ENCODE peak calls at places on chromosomes 16 and 17, in ten cellular contexts. D, R, Y, E, U, M, O, P, Z and J are unnamed samples. For H3K9me3, the result is how much of the 10 kb centered on the place peaks cover.

GRCh38 chr16:72246423-72246822 is 74.5 kb upstream of the PMFBP1 start:
- DNase-seq in D (no peak), R (no peak), Y (no peak), E (no peak), U (no peak), M (peak), O (no peak), P (no peak), Z (no peak), J (no peak)

GRCh38 chr17:64020068-64020766 is at the start of gene ICAM2:
- DNase-seq in D (peak), R (peak), Y (no peak), E (peak), U (no peak), M (peak), O (no peak), P (peak), Z (no peak), J (peak)

GRCh38 chr17:8673621-8674020 is 43.1 kb upstream of the MYH10 start:
- DNase-seq in D (no peak), R (peak), Y (no peak), E (peak), U (peak), M (no peak), O (no peak), P (no peak), Z (no peak), J (no peak)

GRCh38 chr17:19404264-19404663 is 6.8 kb upstream of the RNF112 start:
- DNase-seq in D (no peak), R (no peak), Y (no peak), E (no peak), U (no peak), M (no peak), O (no peak), P (no peak), Z (no peak), J (no peak)

GRCh38 chr16:3810818-3811217 is 69.7 kb downstream of the CREBBP start:
- DNase-seq in D (no peak), R (no peak), Y (no peak), E (no peak), U (no peak), M (no peak), O (peak), P (no peak), Z (no peak), J (no peak)

GRCh38 chr17:57215317-57215716 is 41.0 kb upstream of the MSI2 start:
- DNase-seq in D (peak), R (peak), Y (no peak), E (peak), U (no peak), M (no peak), O (no peak), P (no peak), Z (no peak), J (no peak)

GRCh38 chr17:39781028-39781800 is 43.5 kb downstream of the GRB7 start:
- DNase-seq in D (no peak), R (no peak), Y (no peak), E (no peak), U (no peak), M (peak), O (no peak), P (no peak), Z (no peak), J (no peak)

GRCh38 chr17:42623732-42624596 is 14.5 kb downstream of the TUBG1 start:
- DNase-seq in D (peak), R (no peak), Y (no peak), E (no peak), U (no peak), M (no peak), O (no peak), P (no peak), Z (no peak), J (no peak)

GRCh38 chr17:48207776-48208175 is 100.2 kb downstream of the SNX11 start:
- DNase-seq in D (no peak), R (no peak), Y (no peak), E (no peak), U (no peak), M (no peak), O (no peak), P (no peak), Z (no peak), J (no peak)

GRCh38 chr16:86554917-86555762 is at the start of gene MTHFSD:
- DNase-seq in D (peak), R (peak), Y (peak), E (peak), U (peak), M (peak), O (peak), P (peak), Z (peak), J (peak)

GRCh38 chr16:72406390-72406789 is 234.4 kb upstream of the PMFBP1 start:
- DNase-seq in D (no peak), R (no peak), Y (no peak), E (no peak), U (no peak), M (no peak), O (no peak), P (no peak), Z (no peak), J (no peak)

GRCh38 chr17:80705988-80706387 is 161.3 kb downstream of the RPTOR start:
- DNase-seq in D (no peak), R (no peak), Y (no peak), E (no peak), U (no peak), M (no peak), O (no peak), P (no peak), Z (no peak), J (no peak)

GRCh38 chr17:44546711-44547606 is 10.3 kb upstream of the FZD2 start:
- DNase-seq in D (no peak), R (no peak), Y (no peak), E (no peak), U (no peak), M (no peak), O (no peak), P (no peak), Z (no peak), J (no peak)

GRCh38 chr16:65989861-65990260 is 376.6 kb upstream of the CDH5 start:
- DNase-seq in D (no peak), R (peak), Y (no peak), E (no peak), U (peak), M (no peak), O (no peak), P (no peak), Z (no peak), J (no peak)

GRCh38 chr17:78998311-78999055 is 11.1 kb downstream of the CANT1 start:
- DNase-seq in D (peak), R (peak), Y (peak), E (peak), U (peak), M (no peak), O (no peak), P (no peak), Z (no peak), J (no peak)

GRCh38 chr17:34672176-34672785 is 92.9 kb downstream of the TMEM132E start:
- DNase-seq in D (no peak), R (no peak), Y (no peak), E (no peak), U (no peak), M (no peak), O (no peak), P (no peak), Z (no peak), J (no peak)

DNA sequence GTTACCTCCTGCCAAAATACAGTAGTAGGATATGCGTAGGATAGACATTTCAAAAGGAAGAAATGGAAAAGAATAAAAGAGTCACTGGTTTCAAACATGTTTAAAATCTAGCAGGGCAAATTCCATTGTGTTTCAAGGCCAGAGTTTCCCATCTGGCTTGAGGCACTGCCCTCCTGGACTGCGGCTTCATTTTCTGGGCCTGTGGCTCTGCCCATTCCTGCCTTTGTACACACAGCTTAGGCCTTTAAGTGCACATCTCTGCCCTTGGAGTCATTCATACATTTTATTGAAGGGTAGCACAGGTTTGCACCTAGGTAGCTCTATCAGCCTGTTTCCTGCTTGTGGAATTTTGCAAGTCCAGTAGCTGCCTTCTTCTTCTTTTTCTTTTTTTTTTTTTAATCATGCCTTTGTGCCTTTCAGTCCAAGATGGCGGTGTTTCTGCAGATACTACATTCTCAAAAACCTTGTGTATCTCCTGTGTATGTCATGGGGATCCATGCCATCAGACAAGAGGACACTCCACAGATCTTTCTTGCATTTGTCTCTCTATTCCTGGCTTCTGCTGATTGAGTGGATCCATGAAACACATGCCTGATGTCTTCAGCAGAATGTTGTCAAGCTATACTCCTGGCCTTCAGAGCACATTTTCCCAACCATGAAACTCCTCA is 282.9 kb downstream of the BCAS3 start:
- DNase-seq in D (no peak), R (no peak), Y (no peak), E (no peak), U (no peak), M (no peak), O (no peak), P (no peak), Z (no peak), J (no peak)
- H3K9me3 ChIP-seq in D (under half), R (under half), Y (under half), E (under half), U (under half), M (under half), O (under half), P (under half), Z (under half), J (under half)

DNA sequence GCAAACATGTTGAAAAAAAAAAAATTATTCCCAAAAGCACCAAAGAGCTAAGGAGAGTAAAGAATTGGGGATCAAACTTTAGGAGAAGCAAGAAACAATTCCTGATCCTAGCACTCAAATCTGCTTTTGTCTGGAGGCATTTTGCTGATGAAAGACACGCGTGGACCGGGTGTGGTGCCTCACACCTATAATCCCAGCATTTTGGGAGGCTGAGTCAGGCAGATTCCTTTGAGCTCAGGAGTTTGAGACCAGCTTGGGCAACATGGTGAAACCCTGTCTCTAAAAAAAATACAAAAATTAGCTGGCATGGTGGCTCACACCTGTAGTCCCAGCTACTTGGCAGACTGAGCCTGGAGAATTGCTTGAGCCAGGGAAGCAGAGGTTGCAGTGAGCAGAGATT is 35.4 kb downstream of the ZFP90 start:
- DNase-seq in D (no peak), R (no peak), Y (no peak), E (no peak), U (no peak), M (no peak), O (no peak), P (no peak), Z (no peak), J (no peak)
- H3K9me3 ChIP-seq in D (under half), R (half or more), Y (under half), E (half or more), U (under half), M (half or more), O (half or more), P (under half), Z (under half), J (under half)

GRCh38 chr17:69947027-69947759 is 127.8 kb upstream of the KCNJ16 start:
- DNase-seq in D (no peak), R (no peak), Y (no peak), E (no peak), U (no peak), M (no peak), O (no peak), P (no peak), Z (no peak), J (no peak)
- H3K9me3 ChIP-seq in D (under half), R (under half), Y (under half), E (under half), U (under half), M (under half), O (under half), P (under half), Z (under half), J (under half)

GRCh38 chr16:35140293-35140986 is 1681.0 kb downstream of the TP53TG3F start:
- DNase-seq in D (no peak), R (no peak), Y (peak), E (no peak), U (no peak), M (no peak), O (no peak), P (no peak), Z (no peak), J (no peak)
- H3K9me3 ChIP-seq in D (under half), R (under half), Y (under half), E (under half), U (under half), M (under half), O (under half), P (under half), Z (under half), J (under half)

DNA sequence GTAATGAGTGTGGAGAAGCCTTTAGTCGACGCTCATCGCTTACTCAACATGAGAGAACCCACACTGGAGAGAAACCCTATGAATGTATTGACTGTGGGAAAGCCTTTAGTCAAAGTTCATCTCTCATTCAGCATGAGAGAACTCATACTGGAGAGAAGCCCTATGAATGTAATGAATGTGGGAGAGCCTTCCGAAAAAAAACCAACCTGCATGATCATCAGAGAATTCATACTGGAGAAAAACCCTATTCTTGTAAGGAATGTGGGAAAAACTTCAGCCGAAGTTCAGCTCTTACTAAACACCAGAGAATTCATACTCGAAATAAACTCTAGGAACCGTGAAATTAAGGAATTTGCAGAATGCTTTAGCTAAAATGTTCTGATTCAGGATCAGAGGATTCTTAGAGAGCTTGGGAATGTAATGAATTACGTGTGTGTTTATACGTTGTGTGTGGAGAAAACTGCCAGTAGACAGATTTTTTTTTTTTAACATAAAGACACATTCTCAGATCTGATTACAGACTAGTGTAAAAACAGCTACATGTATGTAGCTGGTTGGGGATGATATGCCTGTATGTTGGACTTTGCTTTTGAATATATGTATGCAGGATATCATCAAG is 25.4 kb downstream of the ZFP90 start:
- DNase-seq in D (no peak), R (no peak), Y (no peak), E (no peak), U (no peak), M (no peak), O (no peak), P (no peak), Z (peak), J (no peak)
- H3K9me3 ChIP-seq in D (half or more), R (half or more), Y (under half), E (half or more), U (under half), M (half or more), O (half or more), P (half or more), Z (under half), J (under half)

DNA sequence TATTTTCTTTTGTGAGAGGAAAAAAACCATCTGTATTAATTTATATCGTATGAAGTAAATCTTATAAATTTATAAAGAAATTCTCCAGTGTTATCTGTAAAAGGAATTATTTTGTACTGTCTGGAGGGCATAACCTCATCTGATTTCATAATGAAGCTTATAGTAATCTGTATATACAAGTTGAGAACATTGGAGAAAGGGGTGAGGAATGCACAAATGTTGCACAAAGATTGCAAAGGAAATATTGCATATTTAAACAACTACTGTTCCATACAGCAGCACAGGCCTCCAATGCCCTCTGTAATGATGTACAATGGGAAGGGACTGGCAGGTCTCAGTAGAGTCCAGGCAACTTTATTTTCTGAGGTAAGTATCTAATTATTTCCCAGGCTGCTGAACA is 50.8 kb upstream of the KCNJ16 start:
- DNase-seq in D (no peak), R (no peak), Y (no peak), E (no peak), U (no peak), M (no peak), O (no peak), P (no peak), Z (no peak), J (no peak)
- H3K9me3 ChIP-seq in D (under half), R (under half), Y (under half), E (under half), U (under half), M (under half), O (under half), P (under half), Z (under half), J (under half)

GRCh38 chr16:70805787-70806186 is 4.8 kb upstream of the VAC14 start:
- DNase-seq in D (no peak), R (no peak), Y (no peak), E (no peak), U (no peak), M (no peak), O (no peak), P (no peak), Z (no peak), J (no peak)

GRCh38 chr16:70805380-70805779 is 4.4 kb upstream of the VAC14 start:
- DNase-seq in D (no peak), R (no peak), Y (no peak), E (no peak), U (no peak), M (no peak), O (no peak), P (no peak), Z (no peak), J (no peak)

GRCh38 chr16:70809392-70810060 is 8.6 kb upstream of the VAC14 start:
- DNase-seq in D (no peak), R (no peak), Y (no peak), E (no peak), U (no peak), M (no peak), O (no peak), P (no peak), Z (no peak), J (no peak)

GRCh38 chr16:70804729-70805169 is 3.8 kb upstream of the VAC14 start:
- DNase-seq in D (no peak), R (no peak), Y (no peak), E (no peak), U (no peak), M (no peak), O (no peak), P (no peak), Z (no peak), J (no peak)

DNA sequence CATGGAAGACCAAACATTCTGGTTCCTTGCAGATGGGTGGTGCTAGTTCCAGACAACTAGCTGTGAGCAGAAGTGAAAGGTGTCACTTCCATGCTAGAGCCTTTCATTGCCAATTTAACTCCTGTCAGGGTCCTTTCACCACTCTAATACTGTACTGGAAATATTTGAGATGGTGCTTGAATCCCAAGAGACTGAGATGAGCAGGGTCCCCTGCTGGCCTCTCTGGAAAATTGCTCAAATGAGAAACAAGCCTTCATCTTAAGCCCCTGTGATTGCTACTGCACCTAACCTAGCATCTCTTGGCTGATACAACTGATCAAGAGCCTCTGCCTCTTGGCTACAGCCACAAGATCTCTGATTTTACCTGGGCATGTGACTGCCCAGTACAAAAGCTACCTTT is 7.4 kb upstream of the VAC14 start:
- DNase-seq in D (no peak), R (no peak), Y (no peak), E (no peak), U (no peak), M (no peak), O (no peak), P (no peak), Z (no peak), J (no peak)
- H3K9me3 ChIP-seq in D (under half), R (under half), Y (under half), E (under half), U (under half), M (under half), O (under half), P (under half), Z (under half), J (under half)